ENCODE peak calls at places on chromosomes 7 and 10, in ten cellular contexts. One of them, this sample, is unnamed.

GRCh38 chr7:99219985-99220384 is 12.1 kb upstream of the KPNA7 start:
- DNase-seq in sciatic nerve: no peak
- DNase-seq in left ventricle myocardium superior: no peak
- DNase-seq in pancreas: no peak
- DNase-seq in T-helper 17 cell: no peak
- DNase-seq in NCI-H510A treated with DMSO at 0.1 percent for 48 hours: no peak
- DNase-seq in stimulated activated CD8-positive, alpha-beta memory T cell treated with anti-CD3 and anti-CD28 coated beads, Interleukin-12 subunit alpha, Interleukin-12 subunit beta, amount 100 ng/mL, for 1 hour: no peak
- DNase-seq in cardiac muscle cell: peak; percentile 35
- DNase-seq in CD4-positive, alpha-beta memory T cell: no peak
- DNase-seq in skeletal muscle cell: no peak
- DNase-seq in this sample: no peak

GRCh38 chr7:155230169-155230593 is 67.5 kb upstream of the INSIG1 start:
- DNase-seq in sciatic nerve: no peak
- DNase-seq in left ventricle myocardium superior: no peak
- DNase-seq in pancreas: peak; percentile 24
- DNase-seq in T-helper 17 cell: no peak
- DNase-seq in NCI-H510A treated with DMSO at 0.1 percent for 48 hours: no peak
- DNase-seq in stimulated activated CD8-positive, alpha-beta memory T cell treated with anti-CD3 and anti-CD28 coated beads, Interleukin-12 subunit alpha, Interleukin-12 subunit beta, amount 100 ng/mL, for 1 hour: no peak
- DNase-seq in cardiac muscle cell: no peak
- DNase-seq in CD4-positive, alpha-beta memory T cell: no peak
- DNase-seq in skeletal muscle cell: peak; percentile 97
- DNase-seq in this sample: no peak

GRCh38 chr10:5524721-5525531 is at the start of gene CALML3:
- DNase-seq in sciatic nerve: peak; percentile 57
- DNase-seq in left ventricle myocardium superior: no peak
- DNase-seq in pancreas: peak; percentile 54
- DNase-seq in T-helper 17 cell: no peak
- DNase-seq in NCI-H510A treated with DMSO at 0.1 percent for 48 hours: peak; percentile 45
- DNase-seq in stimulated activated CD8-positive, alpha-beta memory T cell treated with anti-CD3 and anti-CD28 coated beads, Interleukin-12 subunit alpha, Interleukin-12 subunit beta, amount 100 ng/mL, for 1 hour: no peak
- DNase-seq in cardiac muscle cell: no peak
- DNase-seq in CD4-positive, alpha-beta memory T cell: no peak
- DNase-seq in skeletal muscle cell: no peak
- DNase-seq in this sample: peak; percentile 27

GRCh38 chr7:71506822-71507221 is 374.9 kb downstream of the GALNT17 start:
- DNase-seq in sciatic nerve: no peak
- DNase-seq in left ventricle myocardium superior: no peak
- DNase-seq in pancreas: no peak
- DNase-seq in T-helper 17 cell: no peak
- DNase-seq in NCI-H510A treated with DMSO at 0.1 percent for 48 hours: no peak
- DNase-seq in stimulated activated CD8-positive, alpha-beta memory T cell treated with anti-CD3 and anti-CD28 coated beads, Interleukin-12 subunit alpha, Interleukin-12 subunit beta, amount 100 ng/mL, for 1 hour: no peak
- DNase-seq in cardiac muscle cell: no peak
- DNase-seq in CD4-positive, alpha-beta memory T cell: no peak
- DNase-seq in skeletal muscle cell: no peak
- DNase-seq in this sample: no peak

GRCh38 chr7:44802418-44803025 is 6.0 kb downstream of the PPIA start:
- DNase-seq in sciatic nerve: no peak
- DNase-seq in left ventricle myocardium superior: no peak
- DNase-seq in pancreas: no peak
- DNase-seq in T-helper 17 cell: no peak
- DNase-seq in NCI-H510A treated with DMSO at 0.1 percent for 48 hours: no peak
- DNase-seq in stimulated activated CD8-positive, alpha-beta memory T cell treated with anti-CD3 and anti-CD28 coated beads, Interleukin-12 subunit alpha, Interleukin-12 subunit beta, amount 100 ng/mL, for 1 hour: no peak
- DNase-seq in cardiac muscle cell: no peak
- DNase-seq in CD4-positive, alpha-beta memory T cell: no peak
- DNase-seq in skeletal muscle cell: no peak
- DNase-seq in this sample: no peak

GRCh38 chr10:48604408-48605263 is at the start of gene ARHGAP22:
- DNase-seq in sciatic nerve: peak; percentile 77
- DNase-seq in left ventricle myocardium superior: peak; percentile 78
- DNase-seq in pancreas: peak; percentile 73
- DNase-seq in T-helper 17 cell: no peak
- DNase-seq in NCI-H510A treated with DMSO at 0.1 percent for 48 hours: no peak
- DNase-seq in stimulated activated CD8-positive, alpha-beta memory T cell treated with anti-CD3 and anti-CD28 coated beads, Interleukin-12 subunit alpha, Interleukin-12 subunit beta, amount 100 ng/mL, for 1 hour: no peak
- DNase-seq in cardiac muscle cell: peak; percentile 50
- DNase-seq in CD4-positive, alpha-beta memory T cell: no peak
- DNase-seq in skeletal muscle cell: no peak
- DNase-seq in this sample: peak; percentile 55

GRCh38 chr10:7819126-7819470 is 793 bp downstream of the TAF3 start:
- DNase-seq in sciatic nerve: no peak
- DNase-seq in left ventricle myocardium superior: peak; percentile 41
- DNase-seq in pancreas: peak; percentile 70
- DNase-seq in T-helper 17 cell: no peak
- DNase-seq in NCI-H510A treated with DMSO at 0.1 percent for 48 hours: no peak
- DNase-seq in stimulated activated CD8-positive, alpha-beta memory T cell treated with anti-CD3 and anti-CD28 coated beads, Interleukin-12 subunit alpha, Interleukin-12 subunit beta, amount 100 ng/mL, for 1 hour: no peak
- DNase-seq in cardiac muscle cell: peak; percentile 67
- DNase-seq in CD4-positive, alpha-beta memory T cell: peak; percentile 3
- DNase-seq in skeletal muscle cell: peak; percentile 8
- DNase-seq in this sample: peak; percentile 50

GRCh38 chr10:50554995-50555568 is 68.7 kb downstream of the SGMS1 start:
- DNase-seq in sciatic nerve: no peak
- DNase-seq in left ventricle myocardium superior: no peak
- DNase-seq in pancreas: no peak
- DNase-seq in T-helper 17 cell: no peak
- DNase-seq in NCI-H510A treated with DMSO at 0.1 percent for 48 hours: no peak
- DNase-seq in stimulated activated CD8-positive, alpha-beta memory T cell treated with anti-CD3 and anti-CD28 coated beads, Interleukin-12 subunit alpha, Interleukin-12 subunit beta, amount 100 ng/mL, for 1 hour: no peak
- DNase-seq in cardiac muscle cell: no peak
- DNase-seq in CD4-positive, alpha-beta memory T cell: no peak
- DNase-seq in skeletal muscle cell: peak; percentile 35
- DNase-seq in this sample: no peak

GRCh38 chr10:49620841-49621378 is 7.1 kb downstream of the CHAT start:
- DNase-seq in sciatic nerve: peak; percentile 4
- DNase-seq in left ventricle myocardium superior: no peak
- DNase-seq in pancreas: peak; percentile 30
- DNase-seq in T-helper 17 cell: no peak
- DNase-seq in NCI-H510A treated with DMSO at 0.1 percent for 48 hours: no peak
- DNase-seq in stimulated activated CD8-positive, alpha-beta memory T cell treated with anti-CD3 and anti-CD28 coated beads, Interleukin-12 subunit alpha, Interleukin-12 subunit beta, amount 100 ng/mL, for 1 hour: no peak
- DNase-seq in cardiac muscle cell: no peak
- DNase-seq in CD4-positive, alpha-beta memory T cell: no peak
- DNase-seq in skeletal muscle cell: no peak
- DNase-seq in this sample: no peak

GRCh38 chr10:59134302-59134701 is 42.1 kb upstream of the PHYHIPL start:
- DNase-seq in sciatic nerve: no peak
- DNase-seq in left ventricle myocardium superior: no peak
- DNase-seq in pancreas: no peak
- DNase-seq in T-helper 17 cell: no peak
- DNase-seq in NCI-H510A treated with DMSO at 0.1 percent for 48 hours: no peak
- DNase-seq in stimulated activated CD8-positive, alpha-beta memory T cell treated with anti-CD3 and anti-CD28 coated beads, Interleukin-12 subunit alpha, Interleukin-12 subunit beta, amount 100 ng/mL, for 1 hour: no peak
- DNase-seq in cardiac muscle cell: no peak
- DNase-seq in CD4-positive, alpha-beta memory T cell: no peak
- DNase-seq in skeletal muscle cell: no peak
- DNase-seq in this sample: no peak

GRCh38 chr7:3179456-3179855 is 121.6 kb upstream of the SDK1 start:
- DNase-seq in sciatic nerve: no peak
- DNase-seq in left ventricle myocardium superior: no peak
- DNase-seq in pancreas: no peak
- DNase-seq in T-helper 17 cell: no peak
- DNase-seq in NCI-H510A treated with DMSO at 0.1 percent for 48 hours: no peak
- DNase-seq in stimulated activated CD8-positive, alpha-beta memory T cell treated with anti-CD3 and anti-CD28 coated beads, Interleukin-12 subunit alpha, Interleukin-12 subunit beta, amount 100 ng/mL, for 1 hour: no peak
- DNase-seq in cardiac muscle cell: no peak
- DNase-seq in CD4-positive, alpha-beta memory T cell: no peak
- DNase-seq in skeletal muscle cell: no peak
- DNase-seq in this sample: no peak

GRCh38 chr7:149775176-149775556 is 1.8 kb upstream of the ZNF467 start:
- DNase-seq in sciatic nerve: no peak
- DNase-seq in left ventricle myocardium superior: peak; percentile 13
- DNase-seq in pancreas: no peak
- DNase-seq in T-helper 17 cell: no peak
- DNase-seq in NCI-H510A treated with DMSO at 0.1 percent for 48 hours: no peak
- DNase-seq in stimulated activated CD8-positive, alpha-beta memory T cell treated with anti-CD3 and anti-CD28 coated beads, Interleukin-12 subunit alpha, Interleukin-12 subunit beta, amount 100 ng/mL, for 1 hour: no peak
- DNase-seq in cardiac muscle cell: no peak
- DNase-seq in CD4-positive, alpha-beta memory T cell: no peak
- DNase-seq in skeletal muscle cell: no peak
- DNase-seq in this sample: no peak

GRCh38 chr7:22728416-22729029 is 1.5 kb downstream of the IL6 start:
- DNase-seq in sciatic nerve: no peak
- DNase-seq in left ventricle myocardium superior: no peak
- DNase-seq in pancreas: no peak
- DNase-seq in T-helper 17 cell: no peak
- DNase-seq in NCI-H510A treated with DMSO at 0.1 percent for 48 hours: peak; percentile 71
- DNase-seq in stimulated activated CD8-positive, alpha-beta memory T cell treated with anti-CD3 and anti-CD28 coated beads, Interleukin-12 subunit alpha, Interleukin-12 subunit beta, amount 100 ng/mL, for 1 hour: no peak
- DNase-seq in cardiac muscle cell: peak; percentile 62
- DNase-seq in CD4-positive, alpha-beta memory T cell: peak; percentile 12
- DNase-seq in skeletal muscle cell: no peak
- DNase-seq in this sample: no peak

GRCh38 chr10:48279081-48279751 is 4.7 kb upstream of the FRMPD2 start:
- DNase-seq in sciatic nerve: no peak
- DNase-seq in left ventricle myocardium superior: no peak
- DNase-seq in pancreas: no peak
- DNase-seq in T-helper 17 cell: no peak
- DNase-seq in NCI-H510A treated with DMSO at 0.1 percent for 48 hours: no peak
- DNase-seq in stimulated activated CD8-positive, alpha-beta memory T cell treated with anti-CD3 and anti-CD28 coated beads, Interleukin-12 subunit alpha, Interleukin-12 subunit beta, amount 100 ng/mL, for 1 hour: no peak
- DNase-seq in cardiac muscle cell: no peak
- DNase-seq in CD4-positive, alpha-beta memory T cell: no peak
- DNase-seq in skeletal muscle cell: no peak
- DNase-seq in this sample: no peak

GRCh38 chr10:75722609-75723008 is 291.2 kb downstream of the LRMDA start:
- DNase-seq in sciatic nerve: no peak
- DNase-seq in left ventricle myocardium superior: no peak
- DNase-seq in pancreas: no peak
- DNase-seq in T-helper 17 cell: no peak
- DNase-seq in NCI-H510A treated with DMSO at 0.1 percent for 48 hours: no peak
- DNase-seq in stimulated activated CD8-positive, alpha-beta memory T cell treated with anti-CD3 and anti-CD28 coated beads, Interleukin-12 subunit alpha, Interleukin-12 subunit beta, amount 100 ng/mL, for 1 hour: no peak
- DNase-seq in cardiac muscle cell: no peak
- DNase-seq in CD4-positive, alpha-beta memory T cell: no peak
- DNase-seq in skeletal muscle cell: no peak
- DNase-seq in this sample: no peak

GRCh38 chr10:79393221-79393923 is 46.1 kb downstream of the PPIF start:
- DNase-seq in sciatic nerve: peak; percentile 43
- DNase-seq in left ventricle myocardium superior: no peak
- DNase-seq in pancreas: peak; percentile 31
- DNase-seq in T-helper 17 cell: no peak
- DNase-seq in NCI-H510A treated with DMSO at 0.1 percent for 48 hours: no peak
- DNase-seq in stimulated activated CD8-positive, alpha-beta memory T cell treated with anti-CD3 and anti-CD28 coated beads, Interleukin-12 subunit alpha, Interleukin-12 subunit beta, amount 100 ng/mL, for 1 hour: no peak
- DNase-seq in cardiac muscle cell: no peak
- DNase-seq in CD4-positive, alpha-beta memory T cell: no peak
- DNase-seq in skeletal muscle cell: no peak
- DNase-seq in this sample: no peak

GRCh38 chr10:62852961-62853702 is 37.0 kb upstream of the EGR2 start:
- DNase-seq in sciatic nerve: no peak
- DNase-seq in left ventricle myocardium superior: no peak
- DNase-seq in pancreas: no peak
- DNase-seq in T-helper 17 cell: no peak
- DNase-seq in NCI-H510A treated with DMSO at 0.1 percent for 48 hours: no peak
- DNase-seq in stimulated activated CD8-positive, alpha-beta memory T cell treated with anti-CD3 and anti-CD28 coated beads, Interleukin-12 subunit alpha, Interleukin-12 subunit beta, amount 100 ng/mL, for 1 hour: no peak
- DNase-seq in cardiac muscle cell: no peak
- DNase-seq in CD4-positive, alpha-beta memory T cell: no peak
- DNase-seq in skeletal muscle cell: no peak
- DNase-seq in this sample: no peak

GRCh38 chr10:28878236-28878970 is 201.1 kb downstream of the BAMBI start:
- DNase-seq in sciatic nerve: no peak
- DNase-seq in left ventricle myocardium superior: no peak
- DNase-seq in pancreas: no peak
- DNase-seq in T-helper 17 cell: no peak
- DNase-seq in NCI-H510A treated with DMSO at 0.1 percent for 48 hours: no peak
- DNase-seq in stimulated activated CD8-positive, alpha-beta memory T cell treated with anti-CD3 and anti-CD28 coated beads, Interleukin-12 subunit alpha, Interleukin-12 subunit beta, amount 100 ng/mL, for 1 hour: no peak
- DNase-seq in cardiac muscle cell: no peak
- DNase-seq in CD4-positive, alpha-beta memory T cell: no peak
- DNase-seq in skeletal muscle cell: no peak
- DNase-seq in this sample: no peak